ENCODE peak calls at places on chromosomes 12 and 14, in ten cellular contexts. R is A549, D is GM23338, H is IMR-90, G is hepatocyte, O is neural progenitor cell, X is OCI-LY7, S is fibroblast of lung, A is PC-3, U is SK-N-SH. M is an unnamed sample.

GRCh38 chr12:51217133-51217967 is 512 bp downstream of the POU6F1 start:
- DNase-seq in R (peak), D (peak), H (no peak), G (peak), O (peak), X (peak), S (peak), A (no peak), U (peak), M (no peak)

GRCh38 chr14:51495319-51495718 is 156.4 kb upstream of the FRMD6 start:
- DNase-seq in R (no peak), D (no peak), H (no peak), G (no peak), O (no peak), X (no peak), S (no peak), A (peak), U (no peak), M (no peak)

GRCh38 chr12:57111046-57111698 is at the start of gene STAT6:
- DNase-seq in R (peak), D (peak), H (peak), G (peak), O (peak), X (peak), S (peak), A (peak), U (no peak), M (peak)

GRCh38 chr14:49492151-49492550 is 94.0 kb downstream of the RPS29 start:
- DNase-seq in R (no peak), D (no peak), H (no peak), G (no peak), O (no peak), X (no peak), S (no peak), A (peak), U (no peak), M (no peak)

GRCh38 chr12:59808317-59808910 is 212.6 kb downstream of the SLC16A7 start:
- DNase-seq in R (peak), D (peak), H (peak), G (peak), O (peak), X (peak), S (peak), A (peak), U (peak), M (peak)

GRCh38 chr14:103512701-103513611 is 9.7 kb downstream of the CKB start:
- DNase-seq in R (no peak), D (peak), H (peak), G (peak), O (no peak), X (no peak), S (peak), A (peak), U (no peak), M (peak)

GRCh38 chr12:7923241-7924236 is 12.4 kb downstream of the SLC2A3 start:
- DNase-seq in R (no peak), D (no peak), H (no peak), G (no peak), O (no peak), X (no peak), S (no peak), A (no peak), U (no peak), M (no peak)

GRCh38 chr14:68662395-68662794 is 130.5 kb downstream of the ZFP36L1 start:
- DNase-seq in R (no peak), D (no peak), H (peak), G (no peak), O (no peak), X (no peak), S (no peak), A (no peak), U (no peak), M (no peak)

GRCh38 chr14:31717294-31718085 is 156.3 kb downstream of the NUBPL start:
- DNase-seq in R (no peak), D (no peak), H (no peak), G (no peak), O (no peak), X (no peak), S (peak), A (no peak), U (no peak), M (peak)

GRCh38 chr14:99062216-99062615 is 209.8 kb downstream of the BCL11B start:
- DNase-seq in R (no peak), D (no peak), H (no peak), G (no peak), O (no peak), X (no peak), S (no peak), A (no peak), U (no peak), M (no peak)

GRCh38 chr14:75647650-75648049 is 13.0 kb downstream of the ERG28 start:
- DNase-seq in R (no peak), D (no peak), H (peak), G (no peak), O (no peak), X (no peak), S (peak), A (peak), U (no peak), M (no peak)

GRCh38 chr12:34291426-34291901 is 269.2 kb downstream of the ALG10 start:
- DNase-seq in R (no peak), D (no peak), H (no peak), G (no peak), O (no peak), X (no peak), S (no peak), A (no peak), U (no peak), M (no peak)

GRCh38 chr12:13727707-13728147 is 253.7 kb downstream of the GRIN2B start:
- DNase-seq in R (peak), D (no peak), H (no peak), G (no peak), O (no peak), X (no peak), S (peak), A (peak), U (no peak), M (peak)

GRCh38 chr14:91409991-91410401 is 7.6 kb downstream of the CCDC88C start:
- DNase-seq in R (no peak), D (no peak), H (no peak), G (no peak), O (no peak), X (no peak), S (no peak), A (no peak), U (no peak), M (no peak)

GRCh38 chr14:69132513-69133181 is 20.3 kb downstream of the DCAF5 start:
- DNase-seq in R (no peak), D (no peak), H (no peak), G (no peak), O (no peak), X (no peak), S (peak), A (no peak), U (no peak), M (no peak)

GRCh38 chr14:96997996-96998395 is 200.8 kb downstream of the VRK1 start:
- DNase-seq in R (no peak), D (no peak), H (no peak), G (no peak), O (no peak), X (no peak), S (no peak), A (no peak), U (no peak), M (no peak)

GRCh38 chr12:122133192-122133950 is 40.6 kb downstream of the IL31 start:
- DNase-seq in R (no peak), D (peak), H (no peak), G (no peak), O (no peak), X (no peak), S (no peak), A (no peak), U (no peak), M (no peak)

GRCh38 chr14:34078117-34078743 is 127.4 kb upstream of the EGLN3 start:
- DNase-seq in R (peak), D (no peak), H (no peak), G (peak), O (no peak), X (no peak), S (peak), A (peak), U (no peak), M (no peak)

GRCh38 chr14:90555126-90556049 is 158.6 kb downstream of the CALM1 start:
- DNase-seq in R (no peak), D (no peak), H (no peak), G (no peak), O (no peak), X (no peak), S (no peak), A (no peak), U (no peak), M (no peak)

GRCh38 chr14:106845286-106846087 is 1319.1 kb downstream of the TMEM121 start:
- DNase-seq in R (peak), D (no peak), H (no peak), G (no peak), O (no peak), X (peak), S (no peak), A (peak), U (peak), M (peak)

GRCh38 chr12:33115716-33116115 is 219.1 kb upstream of the PKP2 start:
- DNase-seq in R (no peak), D (peak), H (no peak), G (no peak), O (no peak), X (no peak), S (no peak), A (peak), U (no peak), M (no peak)

GRCh38 chr12:118061876-118062791 is 1.2 kb upstream of the WSB2 start:
- DNase-seq in R (peak), D (peak), H (peak), G (peak), O (peak), X (peak), S (peak), A (peak), U (peak), M (peak)

GRCh38 chr12:2682301-2683282 is 112.2 kb upstream of the FKBP4 start:
- DNase-seq in R (peak), D (peak), H (peak), G (peak), O (peak), X (peak), S (peak), A (peak), U (peak), M (peak)

GRCh38 chr14:24982472-24983155 is 67.3 kb downstream of the STXBP6 start:
- DNase-seq in R (peak), D (no peak), H (peak), G (peak), O (no peak), X (no peak), S (peak), A (peak), U (no peak), M (peak)

GRCh38 chr12:117090816-117091711 is 8.2 kb downstream of the TESC start:
- DNase-seq in R (no peak), D (no peak), H (no peak), G (no peak), O (no peak), X (no peak), S (no peak), A (no peak), U (no peak), M (no peak)

GRCh38 chr14:85587152-85587697 is 57.3 kb downstream of the FLRT2 start:
- DNase-seq in R (peak), D (no peak), H (peak), G (no peak), O (no peak), X (no peak), S (peak), A (peak), U (no peak), M (peak)

GRCh38 chr14:86683525-86683924 is 1153.6 kb downstream of the FLRT2 start:
- DNase-seq in R (no peak), D (no peak), H (no peak), G (no peak), O (no peak), X (no peak), S (no peak), A (no peak), U (no peak), M (no peak)

GRCh38 chr14:20791199-20791996 is 10.3 kb downstream of the RNASE6 start:
- DNase-seq in R (no peak), D (no peak), H (no peak), G (no peak), O (no peak), X (no peak), S (no peak), A (no peak), U (no peak), M (no peak)

GRCh38 chr12:18160901-18161300 is 70.9 kb upstream of the RERGL start:
- DNase-seq in R (no peak), D (no peak), H (no peak), G (no peak), O (no peak), X (no peak), S (no peak), A (no peak), U (no peak), M (peak)

GRCh38 chr12:18153826-18154225 is 63.8 kb upstream of the RERGL start:
- DNase-seq in R (no peak), D (peak), H (no peak), G (no peak), O (peak), X (no peak), S (no peak), A (no peak), U (no peak), M (no peak)

DNA sequence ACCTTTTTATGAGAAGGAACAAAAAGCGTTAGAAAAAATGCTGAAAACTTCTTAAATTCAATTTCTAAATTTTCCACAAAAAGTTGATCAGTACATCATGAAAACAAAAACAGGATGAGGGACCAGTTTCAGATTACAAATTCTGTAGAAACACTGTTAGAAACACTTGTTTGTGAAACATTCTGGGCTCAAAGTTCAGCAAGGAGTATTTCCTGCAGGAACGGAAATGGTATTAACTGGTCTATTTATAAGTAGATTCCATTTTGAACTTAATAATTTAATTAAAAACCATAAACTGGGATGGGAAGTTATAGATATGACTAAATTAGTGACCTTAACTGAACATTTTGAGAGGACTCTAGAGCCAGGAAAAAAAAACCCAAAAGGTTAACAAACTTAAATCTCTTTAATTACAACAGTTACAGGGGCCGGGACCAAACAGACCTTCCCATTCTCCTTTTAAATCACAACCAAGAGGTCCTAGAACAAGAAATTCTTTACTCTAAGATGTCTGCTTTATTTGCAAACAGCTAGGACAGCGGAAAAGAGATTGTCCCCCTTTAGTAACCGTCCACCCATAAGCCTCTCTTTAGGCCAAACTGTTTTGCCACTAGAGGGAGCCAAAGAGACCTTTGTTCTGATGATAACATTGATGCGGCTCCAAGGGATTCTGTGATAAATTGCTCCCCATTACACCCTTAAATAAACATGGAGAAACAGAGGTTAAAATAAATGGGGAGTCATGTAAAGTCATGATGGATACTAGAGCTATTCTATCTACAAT is 69.0 kb upstream of the RERGL start:
- DNase-seq in R (peak), D (peak), H (peak), G (peak), O (peak), X (peak), S (peak), A (peak), U (peak), M (peak)
- TF ChIP-seq CTCF in R (peak), D (peak), H (peak), G (peak), O (peak), X (peak), S (peak), A (peak), U (peak), M (peak)

DNA sequence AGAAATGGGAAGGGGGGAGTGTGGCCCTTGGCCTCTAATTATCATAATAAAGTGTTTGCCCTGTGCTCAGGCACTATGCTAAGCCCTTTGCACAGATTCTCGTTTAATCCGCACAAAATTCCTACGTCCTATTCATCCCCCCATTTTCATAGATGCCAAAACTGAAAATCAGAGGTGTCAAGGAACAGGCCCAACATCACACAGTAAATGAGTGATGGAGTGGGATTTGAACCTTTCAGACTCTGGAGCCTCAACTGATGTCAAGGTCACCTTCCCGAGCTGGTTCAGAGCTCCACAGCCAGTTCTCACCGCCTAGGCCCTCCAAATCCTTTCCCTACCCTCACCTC is 80.7 kb downstream of the IRF2BPL start:
- DNase-seq in R (no peak), D (no peak), H (no peak), G (no peak), O (no peak), X (no peak), S (no peak), A (no peak), U (no peak), M (no peak)
- H3K4me2 ChIP-seq in R (peak), D (peak), H (peak), G (peak), O (peak), X (peak), S (no peak), A (peak), U (peak), M (peak)

DNA sequence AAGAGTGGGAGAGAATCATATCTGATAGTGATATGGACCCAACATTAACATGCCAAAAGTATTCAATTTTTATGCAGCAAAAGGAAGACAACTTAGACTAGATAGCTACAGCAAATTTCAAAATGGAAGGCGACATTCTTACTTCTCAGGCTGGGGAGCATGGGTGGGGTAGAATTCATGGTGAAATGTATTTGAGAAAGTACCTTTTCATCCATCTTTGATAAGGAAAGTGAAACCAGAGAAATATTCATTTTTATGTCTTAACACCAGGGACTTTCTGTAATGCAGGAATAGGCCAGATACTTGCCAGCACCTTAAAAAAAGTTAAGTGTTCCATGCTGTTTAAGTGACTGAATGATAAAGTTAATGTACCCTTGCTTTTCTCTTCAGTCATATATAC is 13.4 kb downstream of the BTG1 start:
- DNase-seq in R (no peak), D (no peak), H (no peak), G (no peak), O (no peak), X (no peak), S (no peak), A (no peak), U (no peak), M (no peak)
- TF ChIP-seq CTCF in R (no peak), D (no peak), H (no peak), G (no peak), O (no peak), X (no peak), S (no peak), A (no peak), U (no peak), M (no peak)

GRCh38 chr14:61343991-61344405 is 22.6 kb downstream of the PRKCH start:
- DNase-seq in R (no peak), D (no peak), H (no peak), G (no peak), O (no peak), X (no peak), S (no peak), A (no peak), U (no peak), M (no peak)
- H3K4me2 ChIP-seq in R (no peak), D (no peak), H (no peak), G (no peak), O (no peak), X (no peak), S (no peak), A (no peak), U (no peak), M (no peak)

DNA sequence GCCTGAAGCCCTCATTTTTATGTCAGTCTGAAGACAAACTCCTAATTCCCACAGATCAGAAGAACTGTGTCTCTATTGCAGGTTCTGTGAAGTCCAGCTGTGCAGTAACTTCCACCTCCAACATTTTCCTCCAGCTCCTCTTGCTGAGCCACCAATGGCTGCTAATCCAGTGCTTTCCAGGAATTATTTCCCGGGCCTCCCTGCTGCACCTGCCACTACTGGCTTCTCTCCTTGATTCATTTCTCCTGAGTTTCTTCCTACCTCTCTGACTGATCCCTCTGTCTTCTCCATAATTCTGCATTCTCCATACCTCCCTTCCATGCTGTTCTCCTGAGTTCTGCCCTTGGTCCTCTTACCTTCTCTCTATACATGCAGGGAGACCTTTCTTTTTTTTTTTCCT is 21.2 kb downstream of the CALCOCO1 start:
- DNase-seq in R (no peak), D (no peak), H (no peak), G (no peak), O (no peak), X (no peak), S (no peak), A (no peak), U (no peak), M (no peak)
- TF ChIP-seq CTCF in R (no peak), D (no peak), H (no peak), G (no peak), O (no peak), X (no peak), S (no peak), A (no peak), U (no peak), M (no peak)

DNA sequence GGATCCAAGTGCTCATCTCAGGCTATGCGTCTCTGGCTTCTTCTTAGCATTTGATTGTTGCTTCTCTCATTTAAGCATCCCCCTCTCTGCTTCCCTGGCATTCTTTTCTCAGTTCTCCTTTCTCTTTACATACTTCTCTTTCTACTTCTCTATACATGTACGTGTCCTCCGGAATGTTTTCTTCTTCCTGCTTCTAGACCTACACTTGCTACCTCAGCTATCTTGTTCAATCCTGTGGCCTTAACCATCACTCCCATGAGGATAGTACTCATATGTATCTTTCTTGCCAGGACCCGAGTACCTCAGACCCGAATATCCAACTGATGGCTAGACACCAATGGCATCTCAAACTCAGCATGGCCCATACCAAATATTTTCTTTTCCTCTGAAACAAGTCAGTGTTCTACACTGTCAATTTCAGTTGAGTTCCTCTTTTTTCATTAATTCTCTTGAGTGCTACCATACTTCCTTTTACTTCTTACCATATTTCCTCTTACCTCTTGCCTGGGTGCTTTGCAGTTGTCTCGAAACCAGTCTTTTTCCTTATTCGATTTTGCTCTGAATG is 115.1 kb upstream of the SLC38A2 start:
- DNase-seq in R (no peak), D (no peak), H (no peak), G (no peak), O (no peak), X (peak), S (no peak), A (no peak), U (no peak), M (no peak)
- H3K4me2 ChIP-seq in R (no peak), D (no peak), H (no peak), G (no peak), O (no peak), X (no peak), S (no peak), A (no peak), U (no peak), M (no peak)

DNA sequence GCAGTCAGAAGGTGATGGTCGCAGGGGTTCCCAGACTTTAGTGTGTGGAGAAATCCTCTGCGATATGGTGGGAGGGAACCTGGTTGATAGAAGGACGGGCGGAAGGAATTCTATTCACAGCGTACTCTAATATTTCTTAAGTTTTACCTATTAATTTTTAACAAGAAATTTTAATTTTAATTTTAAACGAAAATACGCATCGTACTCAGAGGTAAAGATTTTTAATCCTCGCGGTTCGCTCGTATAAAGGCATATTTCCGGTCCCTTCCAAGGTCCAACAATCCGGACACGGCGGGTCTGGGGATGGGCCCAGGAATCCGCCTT is 338 bp upstream of the SLC48A1 start:
- DNase-seq in R (no peak), D (no peak), H (no peak), G (no peak), O (no peak), X (no peak), S (no peak), A (no peak), U (no peak), M (no peak)
- TF ChIP-seq CTCF in R (no peak), D (no peak), H (no peak), G (no peak), O (no peak), X (no peak), S (no peak), A (no peak), U (peak), M (no peak)